ENCODE peak calls at places on chromosome 14, in six cellular contexts. V is GM12878, S is HCT116, P is endothelial cell of umbilical vein, W is HepG2, M is K562. A is an unnamed sample.
A peak's percentile ranks its signal among the peaks of the same experiment; 100 is the strongest.

GRCh38 chr14:39342768-39343167 is 89.5 kb downstream of the FBXO33 start:
- DNase-seq in P (no peak), M (no peak), V (no peak), S (no peak), W (no peak), A (no peak)

GRCh38 chr14:101844752-101845151 is 83.2 kb downstream of the PPP2R5C start:
- DNase-seq in S (no peak), M (no peak), V (no peak), P (no peak), W (no peak), A (no peak)

GRCh38 chr14:74579447-74580274 is 32.4 kb downstream of the LTBP2 start:
- DNase-seq in M (no peak), V (no peak), S (peak; percentile 62), W (peak; percentile 12), P (peak; percentile 75), A (no peak)

GRCh38 chr14:95313707-95314106 is 6.0 kb downstream of the CLMN start:
- DNase-seq in S (no peak), W (peak; percentile 61), V (no peak), M (no peak), P (no peak), A (no peak)

GRCh38 chr14:93953739-93954515 is 22.4 kb downstream of the ASB2 start:
- DNase-seq in P (no peak), V (no peak), M (no peak), W (no peak), S (no peak), A (no peak)

GRCh38 chr14:60973070-60973469 is 7.8 kb downstream of the TRMT5 start:
- DNase-seq in S (no peak), M (no peak), W (no peak), P (no peak), V (no peak), A (no peak)

GRCh38 chr14:52029881-52030280 is 39.0 kb downstream of the NID2 start:
- DNase-seq in V (no peak), P (peak; percentile 71), W (no peak), M (no peak), S (no peak), A (no peak)

GRCh38 chr14:96053600-96054381 is 14.6 kb downstream of the C14orf132 start:
- DNase-seq in P (no peak), M (no peak), V (no peak), W (no peak), S (no peak), A (no peak)

GRCh38 chr14:25622752-25623151 is 572.8 kb upstream of the STXBP6 start:
- DNase-seq in S (no peak), V (no peak), M (no peak), P (no peak), W (no peak), A (no peak)

GRCh38 chr14:74504412-74504811 is 10.8 kb downstream of the ISCA2 start:
- DNase-seq in V (no peak), M (no peak), P (no peak), W (no peak), S (no peak), A (no peak)

GRCh38 chr14:69137456-69138188 is 15.3 kb downstream of the DCAF5 start:
- DNase-seq in W (no peak), V (no peak), M (no peak), P (no peak), S (no peak), A (no peak)

GRCh38 chr14:54488318-54488645 is 498 bp downstream of the GMFB start:
- DNase-seq in W (no peak), P (no peak), M (no peak), S (no peak), V (no peak), A (no peak)

GRCh38 chr14:85579957-85580356 is 50.0 kb downstream of the FLRT2 start:
- DNase-seq in P (no peak), V (no peak), M (no peak), W (no peak), S (no peak), A (no peak)

GRCh38 chr14:92792885-92793284 is 1.2 kb upstream of the GOLGA5 start:
- DNase-seq in P (no peak), V (no peak), W (no peak), S (no peak), M (no peak), A (no peak)

GRCh38 chr14:95265106-95266094 is 54.3 kb downstream of the CLMN start:
- DNase-seq in S (peak; percentile 98), W (peak; percentile 95), P (peak; percentile 96), M (no peak), V (peak; percentile 96), A (no peak)

GRCh38 chr14:85535916-85536834 is 6.2 kb downstream of the FLRT2 start:
- DNase-seq in S (no peak), W (peak; percentile 12), P (peak; percentile 80), V (no peak), M (no peak), A (no peak)

GRCh38 chr14:80906946-80907345 is 34.6 kb downstream of the CEP128 start:
- DNase-seq in S (no peak), P (no peak), M (no peak), V (no peak), W (no peak), A (no peak)

GRCh38 chr14:95287176-95287754 is 32.4 kb downstream of the CLMN start:
- DNase-seq in V (no peak), P (no peak), W (no peak), M (no peak), S (no peak), A (no peak)

DNA sequence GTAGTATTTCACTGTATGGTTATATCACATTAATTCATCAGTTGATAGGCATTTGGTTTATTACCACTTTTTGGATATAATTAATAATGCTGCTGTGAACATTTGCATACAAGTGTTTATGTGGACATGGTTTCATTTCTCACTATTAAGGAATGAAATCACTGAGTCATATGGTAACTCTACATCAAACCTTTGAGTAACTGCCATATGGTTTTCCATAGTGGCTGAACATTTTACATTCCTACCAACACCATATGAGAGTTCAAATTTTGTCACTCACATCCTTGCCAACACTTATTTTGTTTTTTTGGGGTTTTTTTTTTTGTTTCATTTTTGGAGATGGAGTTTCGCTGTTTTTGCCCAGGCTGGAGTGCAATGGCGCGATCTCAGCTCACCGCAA is 30.2 kb upstream of the EAPP start:
- DNase-seq in V (no peak), S (no peak), W (no peak), P (no peak), M (no peak), A (no peak)
- TF ChIP-seq EZH2 in V (no peak), S (no peak), W (no peak), P (no peak), M (no peak), A (no peak)

DNA sequence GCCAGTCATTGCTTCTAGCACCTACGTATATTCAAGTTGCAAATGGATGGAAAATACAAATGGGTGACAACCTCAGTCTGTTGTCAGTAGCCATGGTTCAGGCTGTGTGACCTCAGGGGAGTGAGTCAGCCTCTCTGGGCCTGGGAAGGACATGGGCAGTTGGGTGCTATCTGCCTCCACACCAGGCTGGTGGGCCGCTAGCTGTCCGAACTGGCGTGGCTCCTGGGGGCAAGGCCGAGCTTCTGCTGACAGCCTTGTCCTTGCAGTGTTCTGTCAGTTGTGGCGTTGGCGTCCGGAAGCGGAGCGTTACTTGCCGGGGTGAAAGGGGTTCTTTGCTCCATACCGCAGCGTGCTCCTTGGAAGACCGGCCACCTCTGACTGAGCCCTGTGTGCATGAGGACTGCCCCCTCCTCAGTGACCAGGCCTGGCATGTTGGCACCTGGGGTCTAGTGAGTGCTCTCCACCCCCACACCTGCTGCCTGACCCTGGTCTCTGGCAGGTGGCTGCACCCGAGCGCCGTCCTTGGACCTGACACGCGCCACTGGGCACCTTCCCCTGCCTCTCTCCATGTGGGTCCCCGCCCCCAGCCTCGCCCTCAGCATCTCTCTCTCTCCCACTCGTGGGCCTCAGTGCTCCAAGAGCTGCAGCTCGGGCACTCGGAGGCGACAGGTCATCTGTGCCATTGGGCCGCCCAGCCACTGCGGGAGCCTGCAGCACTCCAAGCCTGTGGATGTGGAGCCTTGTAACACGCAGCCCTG is 17.1 kb downstream of the PAPLN start:
- DNase-seq in P (no peak), S (no peak), V (no peak), W (no peak), M (no peak), A (no peak)
- H3K9ac ChIP-seq in P (no peak overlapping the region), S (no peak overlapping the region), V (no peak overlapping the region), W (no peak overlapping the region), M (no peak overlapping the region), A (no peak overlapping the region)

GRCh38 chr14:99270491-99271287 is 1.3 kb downstream of the BCL11B start:
- DNase-seq in P (no peak), S (no peak), W (no peak), V (no peak), M (no peak), A (no peak)

GRCh38 chr14:99271288-99271941 is 582 bp downstream of the BCL11B start:
- DNase-seq in P (no peak), S (no peak), V (no peak), W (no peak), M (no peak), A (no peak)

GRCh38 chr14:99267871-99268775 is 3.9 kb downstream of the BCL11B start:
- DNase-seq in M (no peak), P (no peak), S (no peak), W (no peak), V (no peak), A (no peak)

GRCh38 chr14:99266181-99267178 is 5.5 kb downstream of the BCL11B start:
- DNase-seq in M (peak; percentile 75), W (peak; percentile 24), S (peak; percentile 45), P (peak; percentile 64), V (no peak), A (peak; percentile 59)

DNA sequence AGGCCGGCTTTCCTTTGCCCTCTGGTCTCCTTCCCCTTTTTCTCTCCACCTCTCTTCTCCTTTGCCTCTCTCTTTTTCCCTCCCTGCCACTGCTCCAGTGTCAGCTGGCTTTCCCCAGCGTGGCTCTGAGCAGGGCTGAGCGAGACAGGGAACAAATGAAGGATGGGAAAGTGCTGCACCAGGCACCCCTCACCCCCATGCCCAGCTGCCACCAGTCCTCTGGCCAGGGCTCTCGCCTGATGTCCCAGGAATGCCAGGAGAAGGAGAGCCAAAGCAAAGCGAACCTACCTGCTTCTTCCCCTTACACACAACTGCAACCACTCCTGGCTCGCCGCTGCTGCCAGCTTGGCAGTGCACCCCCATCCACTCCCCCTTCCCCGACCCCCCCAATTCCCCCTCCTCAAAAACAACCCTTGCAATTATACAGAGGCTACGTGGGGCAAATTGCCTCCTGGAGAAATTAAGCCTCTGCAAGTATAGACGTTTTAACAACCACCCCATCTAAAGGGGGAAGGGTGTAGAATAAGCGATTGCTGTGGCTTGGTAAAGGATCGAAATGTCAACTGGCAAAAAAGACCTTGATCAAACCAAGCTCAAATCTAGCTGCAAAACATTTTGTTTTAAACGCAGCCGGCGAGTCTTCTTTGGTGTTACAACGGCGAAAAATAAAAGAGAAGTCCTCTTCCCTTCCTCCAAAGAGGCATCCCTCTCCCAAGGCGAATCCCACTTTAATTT is 3.1 kb downstream of the BCL11B start:
- DNase-seq in P (no peak), M (no peak), V (no peak), W (no peak), S (no peak), A (no peak)
- TF ChIP-seq POLR2AphosphoS5 in P (no peak), M (no peak), V (no peak), W (no peak), S (no peak), A (no peak)

GRCh38 chr14:30875788-30876053 is 1.4 kb downstream of the COCH start:
- DNase-seq in S (no peak), W (no peak), V (no peak), M (no peak), P (no peak), A (no peak)
- TF ChIP-seq EZH2 in S (no peak), W (no peak), V (no peak), M (no peak), P (peak; percentile 2), A (no peak)